ENCODE peak calls at places on chromosomes 1 and 21, in eight cellular contexts. K, R, Q, F, A, H, B and T are unnamed samples.

GRCh38 chr21:32411366-32412161 is 942 bp upstream of the EVA1C start:
- DNase-seq in R (peak), H (peak), K (no peak), A (peak), B (no peak), F (peak), Q (peak), T (no peak)

GRCh38 chr1:202056644-202057334 is 46.4 kb downstream of the ELF3 start:
- DNase-seq in B (no peak), Q (peak), R (peak), H (no peak), A (no peak), K (no peak), F (no peak), T (peak)

GRCh38 chr1:22132517-22133235 is 10.2 kb downstream of the WNT4 start:
- DNase-seq in Q (peak), K (no peak), B (no peak), R (no peak), A (peak), F (no peak), H (no peak), T (no peak)

GRCh38 chr21:43611598-43612369 is 47.5 kb downstream of the HSF2BP start:
- DNase-seq in A (peak), Q (peak), B (no peak), F (no peak), H (no peak), R (no peak), K (peak), T (peak)

GRCh38 chr1:61084560-61084991 is 2.2 kb downstream of the NFIA start:
- DNase-seq in Q (no peak), R (no peak), H (no peak), A (peak), B (no peak), F (no peak), K (no peak), T (peak)

GRCh38 chr1:155011437-155011907 is 8.9 kb downstream of the ZBTB7B start:
- DNase-seq in K (no peak), A (no peak), H (no peak), R (no peak), Q (no peak), B (no peak), F (no peak), T (no peak)

GRCh38 chr1:246067432-246068021 is 439.6 kb downstream of the SMYD3 start:
- DNase-seq in H (no peak), R (no peak), B (peak), K (peak), Q (no peak), A (peak), F (no peak), T (no peak)

GRCh38 chr1:6686294-6686693 is 15.3 kb downstream of the DNAJC11 start:
- DNase-seq in F (no peak), H (no peak), Q (no peak), R (no peak), B (no peak), A (peak), K (no peak), T (no peak)

GRCh38 chr1:227260433-227260832 is 57.9 kb downstream of the CDC42BPA start:
- DNase-seq in F (no peak), K (no peak), H (no peak), R (no peak), B (no peak), A (no peak), Q (no peak), T (no peak)

GRCh38 chr1:2380816-2381591 is 10.3 kb downstream of the MORN1 start:
- DNase-seq in A (no peak), Q (no peak), H (no peak), K (no peak), F (no peak), R (no peak), B (no peak), T (no peak)

GRCh38 chr21:38956791-38957571 is 151.3 kb downstream of the ETS2 start:
- DNase-seq in Q (no peak), F (no peak), H (no peak), B (no peak), A (no peak), K (no peak), R (peak), T (peak)

GRCh38 chr1:74697832-74698231 is 24.2 kb upstream of the ERICH3 start:
- DNase-seq in Q (no peak), A (no peak), K (no peak), R (no peak), H (no peak), F (no peak), B (no peak), T (no peak)

GRCh38 chr1:167694691-167695090 is 27.1 kb upstream of the MPZL1 start:
- DNase-seq in B (no peak), R (no peak), Q (no peak), K (no peak), F (no peak), H (no peak), A (no peak), T (no peak)

GRCh38 chr21:27734146-27734545 is 767.3 kb upstream of the ADAMTS5 start:
- DNase-seq in K (no peak), R (no peak), H (no peak), Q (peak), B (peak), F (no peak), A (peak), T (no peak)

GRCh38 chr1:178908358-178908757 is 37.5 kb upstream of the ANGPTL1 start:
- DNase-seq in A (peak), F (no peak), Q (no peak), K (no peak), H (no peak), R (no peak), B (no peak), T (no peak)

GRCh38 chr1:240435996-240436566 is 175.9 kb downstream of the GREM2 start:
- DNase-seq in F (no peak), H (no peak), A (peak), Q (peak), B (no peak), R (no peak), K (no peak), T (no peak)

GRCh38 chr1:169486281-169486904 is 649 bp upstream of the SLC19A2 start:
- DNase-seq in F (no peak), Q (no peak), K (peak), R (no peak), A (peak), B (no peak), H (no peak), T (no peak)

GRCh38 chr1:41021526-41022308 is at the start of gene SLFNL1:
- DNase-seq in B (no peak), R (no peak), Q (no peak), K (no peak), H (no peak), A (peak), F (no peak), T (peak)

GRCh38 chr1:197127513-197127912 is 19.0 kb downstream of the ASPM start:
- DNase-seq in A (peak), H (no peak), F (no peak), R (no peak), K (no peak), B (no peak), Q (no peak), T (no peak)